ENCODE peak calls at places on chromosomes 7 and 10, in nine cellular contexts. A, E, C, T, Y, W, X, O and F are unnamed samples.
A peak's percentile ranks its signal among the peaks of the same experiment; 100 is the strongest.

GRCh38 chr7:128743112-128743772 is 4.1 kb downstream of the CALU start:
- DNase-seq in A (no peak), E (peak; percentile 54), C (no peak), T (no peak), Y (no peak), W (no peak), X (peak; percentile 22), O (no peak), F (no peak)

GRCh38 chr10:48197236-48197899 is 77.1 kb downstream of the FRMPD2 start:
- DNase-seq in A (no peak), E (no peak), C (no peak), T (no peak), Y (no peak), W (no peak), X (no peak), O (no peak), F (no peak)

GRCh38 chr10:60397792-60398191 is 8.1 kb upstream of the ANK3 start:
- DNase-seq in A (no peak), E (peak; percentile 39), C (no peak), T (no peak), Y (no peak), W (no peak), X (no peak), O (no peak), F (no peak)

GRCh38 chr7:100568176-100568935 is 5.3 kb downstream of the SAP25 start:
- DNase-seq in A (no peak), E (no peak), C (no peak), T (no peak), Y (no peak), W (no peak), X (no peak), O (no peak), F (no peak)

GRCh38 chr10:133471300-133472109 is 17.8 kb downstream of the SCART1 start:
- DNase-seq in A (no peak), E (no peak), C (no peak), T (no peak), Y (no peak), W (no peak), X (no peak), O (no peak), F (peak; percentile 66)

GRCh38 chr10:79929409-79929904 is 19.4 kb downstream of the SFTPD start:
- DNase-seq in A (peak; percentile 86), E (peak; percentile 75), C (peak; percentile 66), T (peak; percentile 93), Y (peak; percentile 84), W (peak; percentile 73), X (peak; percentile 71), O (peak; percentile 61), F (peak; percentile 90)

GRCh38 chr7:157996359-157997079 is 591.1 kb downstream of the PTPRN2 start:
- DNase-seq in A (no peak), E (no peak), C (no peak), T (no peak), Y (no peak), W (no peak), X (no peak), O (no peak), F (no peak)

GRCh38 chr7:122616951-122617350 is 82.0 kb downstream of the RNF133 start:
- DNase-seq in A (no peak), E (peak; percentile 63), C (no peak), T (no peak), Y (no peak), W (no peak), X (no peak), O (no peak), F (no peak)

GRCh38 chr10:99123851-99124250 is 111.8 kb downstream of the HPSE2 start:
- DNase-seq in A (no peak), E (no peak), C (no peak), T (peak; percentile 8), Y (no peak), W (no peak), X (no peak), O (no peak), F (no peak)

GRCh38 chr10:129163536-129163935 is 303.5 kb upstream of the MGMT start:
- DNase-seq in A (no peak), E (no peak), C (no peak), T (no peak), Y (no peak), W (no peak), X (no peak), O (no peak), F (no peak)

GRCh38 chr7:142905759-142906158 is 20.2 kb upstream of the TRPV6 start:
- DNase-seq in A (no peak), E (no peak), C (no peak), T (no peak), Y (no peak), W (no peak), X (no peak), O (no peak), F (no peak)

GRCh38 chr7:142908290-142908689 is 22.7 kb upstream of the TRPV6 start:
- DNase-seq in A (no peak), E (no peak), C (no peak), T (no peak), Y (no peak), W (no peak), X (no peak), O (no peak), F (no peak)

GRCh38 chr7:142906643-142907042 is 21.1 kb upstream of the TRPV6 start:
- DNase-seq in A (no peak), E (no peak), C (no peak), T (no peak), Y (no peak), W (no peak), X (no peak), O (no peak), F (no peak)

GRCh38 chr7:142909921-142910521 is 23.5 kb downstream of the TRPV5 start:
- DNase-seq in A (no peak), E (no peak), C (no peak), T (no peak), Y (no peak), W (no peak), X (no peak), O (no peak), F (no peak)

GRCh38 chr7:142908921-142909870 is 23.7 kb upstream of the TRPV6 start:
- DNase-seq in A (peak; percentile 26), E (no peak), C (peak; percentile 70), T (peak; percentile 51), Y (no peak), W (no peak), X (peak; percentile 8), O (no peak), F (no peak)
- TF ChIP-seq CTCF in A (peak; percentile 51), E (peak; percentile 13), C (peak; percentile 34), T (peak; percentile 56), Y (no peak), W (peak; percentile 13), X (peak; percentile 18), O (no peak), F (no peak)

DNA sequence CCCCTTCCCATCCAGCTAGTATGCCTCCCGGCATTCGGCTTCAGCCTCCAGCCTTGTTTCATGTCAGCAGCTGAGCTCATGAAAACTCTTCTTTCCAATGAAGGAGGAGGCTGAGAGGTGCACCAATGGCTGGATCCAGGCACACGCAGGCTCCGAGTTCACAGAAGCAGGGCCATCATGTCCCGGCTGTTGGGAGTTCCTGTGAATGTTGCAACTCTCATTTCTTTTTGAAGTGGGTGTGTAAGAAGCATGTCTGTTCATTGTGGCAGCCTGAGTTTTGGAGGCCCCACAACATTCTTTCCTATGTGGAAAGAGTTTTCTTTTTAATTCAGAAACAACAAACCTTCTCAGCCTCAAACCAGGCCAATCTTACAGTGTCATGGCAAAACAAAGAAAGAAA is 89.7 kb downstream of the PTPRE start:
- DNase-seq in A (no peak), E (peak; percentile 86), C (no peak), T (no peak), Y (no peak), W (peak; percentile 67), X (peak; percentile 18), O (no peak), F (no peak)
- TF ChIP-seq CTCF in A (no peak), E (no peak), C (no peak), T (no peak), Y (no peak), W (no peak), X (no peak), O (no peak), F (no peak)

GRCh38 chr10:103367782-103368518 is at the start of gene TAF5:
- DNase-seq in A (peak; percentile 97), E (peak; percentile 97), C (peak; percentile 85), T (peak; percentile 98), Y (peak; percentile 94), W (peak; percentile 96), X (peak; percentile 96), O (peak; percentile 95), F (peak; percentile 96)
- TF ChIP-seq CTCF in A (peak; percentile 9), E (no peak), C (no peak), T (no peak), Y (no peak), W (no peak), X (no peak), O (no peak), F (no peak)

DNA sequence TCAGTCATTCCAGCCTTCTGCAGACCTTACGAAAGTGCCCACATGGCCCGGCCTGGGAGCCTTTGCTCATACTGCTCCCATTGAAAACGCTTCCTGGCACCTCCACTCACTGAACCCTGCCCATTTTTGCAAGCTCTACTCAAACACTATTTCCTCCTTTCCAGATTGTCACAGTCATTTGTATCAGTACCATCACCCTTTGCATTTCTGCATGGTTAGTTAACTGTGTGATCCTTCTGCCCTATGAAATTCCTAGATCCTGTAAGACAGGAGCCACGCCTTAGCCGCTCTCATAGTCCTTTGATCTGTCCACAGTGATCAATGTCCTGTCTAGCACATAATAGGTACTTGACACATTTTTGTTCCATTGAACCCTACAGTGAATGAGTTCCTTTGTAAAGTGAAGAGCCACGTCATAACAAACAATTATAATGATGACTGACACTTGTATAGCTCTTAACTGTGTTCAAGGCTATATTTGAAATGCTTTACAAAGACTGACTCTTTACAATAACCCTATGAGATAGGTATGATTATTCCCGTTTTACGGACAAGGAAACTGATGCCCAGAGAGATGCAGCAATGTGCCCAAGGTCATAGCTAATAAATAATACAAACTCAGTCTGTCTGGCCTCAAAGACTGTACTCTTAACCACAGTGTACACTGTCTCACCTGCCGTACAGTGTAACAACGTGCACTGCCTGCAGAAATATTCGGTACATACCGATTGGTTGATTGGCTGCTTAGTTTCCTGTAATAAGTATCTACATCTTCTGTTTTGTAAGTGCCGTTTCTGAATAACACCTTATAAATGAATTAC is 16.6 kb upstream of the ITIH2 start:
- DNase-seq in A (no peak), E (no peak), C (no peak), T (no peak), Y (no peak), W (no peak), X (no peak), O (no peak), F (no peak)
- TF ChIP-seq CTCF in A (no peak), E (no peak), C (no peak), T (no peak), Y (no peak), W (no peak), X (no peak), O (no peak), F (no peak)